ENCODE peak calls at places on chromosomes 4 and X, in ten cellular contexts. F is colonic mucosa, W is HCT116, Z is GM06990, I is adrenal gland, R is heart right ventricle, X is brain microvascular endothelial cell, A is bronchial epithelial cell, B is A673, S is psoas muscle. V is an unnamed sample. For H3K36me3, the result is how much of the 10 kb centered on the place peaks cover.

GRCh38 chr4:46781434-46782092 is 127.5 kb downstream of the COX7B2 start:
- DNase-seq in F (no peak), W (no peak), Z (peak), I (no peak), R (no peak), X (no peak), A (no peak), B (no peak), S (no peak), V (no peak)

GRCh38 chr4:35525192-35525978 is 718.9 kb downstream of the ARAP2 start:
- DNase-seq in F (no peak), W (no peak), Z (no peak), I (no peak), R (no peak), X (no peak), A (no peak), B (no peak), S (no peak), V (no peak)

GRCh38 chr4:152894673-152895072 is 41.5 kb upstream of the FHDC1 start:
- DNase-seq in F (no peak), W (peak), Z (no peak), I (no peak), R (no peak), X (peak), A (peak), B (no peak), S (no peak), V (no peak)

GRCh38 chrX:154517101-154517781 is 1.2 kb upstream of the FAM3A start:
- DNase-seq in F (peak), W (no peak), Z (no peak), I (no peak), R (no peak), X (no peak), A (no peak), B (no peak), S (no peak), V (no peak)

GRCh38 chr4:89836897-89837384 is at the start of gene SNCA:
- DNase-seq in F (peak), W (no peak), Z (peak), I (peak), R (peak), X (peak), A (peak), B (peak), S (peak), V (peak)

GRCh38 chrX:40544343-40545250 is 36.2 kb upstream of the ATP6AP2 start:
- DNase-seq in F (no peak), W (no peak), Z (no peak), I (no peak), R (no peak), X (no peak), A (peak), B (no peak), S (no peak), V (peak)

GRCh38 chr4:77579406-77580076 is 26.1 kb upstream of the CXCL13 start:
- DNase-seq in F (no peak), W (peak), Z (no peak), I (no peak), R (no peak), X (peak), A (peak), B (peak), S (no peak), V (no peak)

GRCh38 chr4:83782591-83782990 is 246.7 kb downstream of the GPAT3 start:
- DNase-seq in F (no peak), W (peak), Z (no peak), I (no peak), R (no peak), X (no peak), A (peak), B (no peak), S (no peak), V (no peak)

GRCh38 chrX:150465856-150466775 is 102.3 kb upstream of the MTM1 start:
- DNase-seq in F (no peak), W (no peak), Z (no peak), I (no peak), R (no peak), X (no peak), A (no peak), B (no peak), S (no peak), V (peak)

GRCh38 chr4:138996090-138996489 is 19.5 kb upstream of the NOCT start:
- DNase-seq in F (no peak), W (no peak), Z (no peak), I (no peak), R (no peak), X (no peak), A (no peak), B (no peak), S (no peak), V (no peak)

GRCh38 chrX:16445166-16445752 is 204.7 kb upstream of the S100G start:
- DNase-seq in F (peak), W (peak), Z (peak), I (peak), R (no peak), X (peak), A (peak), B (peak), S (no peak), V (peak)

GRCh38 chr4:31455612-31456011 is 735.4 kb downstream of the PCDH7 start:
- DNase-seq in F (no peak), W (no peak), Z (no peak), I (no peak), R (no peak), X (no peak), A (no peak), B (no peak), S (no peak), V (no peak)

GRCh38 chrX:131977619-131978018 is 45.5 kb upstream of the STK26 start:
- DNase-seq in F (no peak), W (no peak), Z (no peak), I (no peak), R (no peak), X (peak), A (peak), B (no peak), S (no peak), V (no peak)

GRCh38 chr4:18722748-18723191 is 701.2 kb upstream of the LCORL start:
- DNase-seq in F (no peak), W (no peak), Z (no peak), I (no peak), R (no peak), X (no peak), A (no peak), B (peak), S (no peak), V (no peak)

GRCh38 chr4:109735566-109736454 is 5.9 kb upstream of the PLA2G12A start:
- DNase-seq in F (peak), W (no peak), Z (no peak), I (peak), R (no peak), X (peak), A (no peak), B (no peak), S (no peak), V (peak)
- H3K36me3 ChIP-seq in F (under half), W (under half), Z (under half), I (under half), R (under half), X (under half), A (under half), B (under half), S (under half), V (under half)

DNA sequence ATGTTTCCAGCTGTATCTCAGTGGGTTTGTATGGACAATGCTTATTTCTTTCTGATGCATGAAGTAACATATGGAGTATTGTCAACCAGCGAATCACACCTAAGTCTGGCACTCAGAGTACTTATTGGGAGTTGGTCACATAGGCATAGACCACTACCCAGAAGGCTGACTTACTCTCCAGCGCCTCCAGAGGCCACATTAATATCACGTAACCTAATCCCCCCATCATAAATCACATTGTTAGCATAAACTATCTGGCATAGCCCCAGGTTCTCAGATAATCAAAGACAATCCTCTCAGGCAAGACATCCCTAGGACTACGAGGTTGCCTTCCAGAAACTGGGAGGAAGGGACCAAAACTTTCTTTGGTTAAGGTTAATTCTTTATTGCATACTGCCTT is 560.5 kb upstream of the PABPC4L start:
- DNase-seq in F (no peak), W (no peak), Z (no peak), I (no peak), R (no peak), X (no peak), A (no peak), B (peak), S (no peak), V (peak)
- TF ChIP-seq CTCF in F (no peak), W (no peak), Z (no peak), I (no peak), R (no peak), X (peak), A (no peak), B (peak), S (no peak), V (peak)

DNA sequence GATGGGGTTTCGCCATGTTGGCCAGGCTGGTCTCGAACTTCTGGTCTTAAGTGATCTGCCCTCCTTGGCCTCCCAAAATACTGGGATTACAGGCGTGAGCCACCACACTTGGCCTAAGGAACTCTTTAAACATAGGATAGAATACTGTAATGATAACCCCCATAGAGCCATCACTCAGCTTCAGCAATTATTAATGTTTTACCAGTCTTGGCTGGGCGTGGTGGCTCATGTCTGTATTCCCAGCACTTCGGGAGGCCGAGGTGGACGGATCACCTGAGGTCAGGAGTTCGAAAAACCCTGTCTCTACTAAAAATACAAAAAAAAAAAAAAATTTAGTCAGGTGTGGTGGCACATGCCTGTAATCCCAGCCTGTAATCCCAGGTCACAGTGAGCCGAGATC is 15.1 kb downstream of the EIF2S3 start:
- DNase-seq in F (no peak), W (no peak), Z (no peak), I (no peak), R (no peak), X (no peak), A (no peak), B (no peak), S (no peak), V (no peak)
- H3K36me3 ChIP-seq in F (under half), W (under half), Z (under half), I (half or more), R (under half), X (half or more), A (under half), B (half or more), S (under half), V (half or more)

GRCh38 chr4:22870847-22871246 is 178.1 kb downstream of the GBA3 start:
- DNase-seq in F (no peak), W (no peak), Z (no peak), I (no peak), R (no peak), X (no peak), A (no peak), B (no peak), S (no peak), V (no peak)

GRCh38 chr4:22873899-22874298 is 181.2 kb downstream of the GBA3 start:
- DNase-seq in F (no peak), W (no peak), Z (no peak), I (no peak), R (no peak), X (no peak), A (no peak), B (no peak), S (no peak), V (no peak)

GRCh38 chr4:22874334-22874912 is 181.7 kb downstream of the GBA3 start:
- DNase-seq in F (peak), W (no peak), Z (no peak), I (no peak), R (no peak), X (no peak), A (no peak), B (no peak), S (no peak), V (no peak)

DNA sequence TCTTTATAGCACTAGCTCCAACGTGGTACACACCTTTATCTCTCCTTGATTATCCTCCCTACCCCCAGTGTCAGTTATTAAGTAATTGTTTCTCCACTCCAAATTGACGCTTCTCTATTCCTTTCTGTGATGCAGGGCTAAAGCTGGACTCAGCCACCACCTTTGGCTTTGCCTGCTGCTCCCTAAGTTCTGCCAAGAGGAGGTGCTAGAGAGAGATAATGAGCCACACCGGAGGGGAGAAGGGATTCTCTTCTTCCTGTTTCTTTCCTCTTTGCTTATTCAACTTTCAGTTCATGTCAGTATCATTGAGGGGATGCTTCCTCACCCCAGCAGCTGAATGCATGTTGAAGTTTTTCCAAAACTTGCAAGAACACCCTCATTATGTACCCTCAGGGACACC is 176.5 kb downstream of the GBA3 start:
- DNase-seq in F (no peak), W (no peak), Z (no peak), I (no peak), R (no peak), X (no peak), A (no peak), B (no peak), S (no peak), V (no peak)
- TF ChIP-seq CTCF in F (no peak), W (no peak), Z (no peak), I (no peak), R (no peak), X (no peak), A (no peak), B (no peak), S (no peak), V (peak)

V was measured in WERI-Rb-1.